ENCODE peak calls at places on chromosomes 7 and 10, in nine cellular contexts. F is adrenal gland; L is lower lobe of right lung; J is tibial artery; G is SJSA1; E is fibroblast of lung; D is neural progenitor cell; U is CD8-positive, alpha-beta memory T cell; N is neuronal stem cell. H is an unnamed sample.
A peak's percentile ranks its signal among the peaks of the same experiment; 100 is the strongest.

GRCh38 chr10:45063605-45064231 is 63.0 kb downstream of the ZNF22 start:
- DNase-seq in F (no peak), L (peak; percentile 58), J (no peak), G (no peak), E (no peak), D (no peak), U (no peak), N (no peak), H (peak; percentile 33)

GRCh38 chr10:113471241-113471996 is 81.4 kb upstream of the HABP2 start:
- DNase-seq in F (no peak), L (no peak), J (no peak), G (no peak), E (no peak), D (no peak), U (no peak), N (no peak), H (no peak)

GRCh38 chr7:101294039-101294831 is 27.4 kb downstream of the IFT22 start:
- DNase-seq in F (no peak), L (no peak), J (no peak), G (no peak), E (no peak), D (no peak), U (no peak), N (no peak), H (no peak)

GRCh38 chr10:105024184-105024583 is 383.1 kb downstream of the SORCS3 start:
- DNase-seq in F (no peak), L (no peak), J (no peak), G (no peak), E (no peak), D (peak; percentile 18), U (no peak), N (peak; percentile 2), H (no peak)

GRCh38 chr10:26799342-26799741 is 61.4 kb downstream of the ABI1 start:
- DNase-seq in F (no peak), L (no peak), J (no peak), G (no peak), E (no peak), D (no peak), U (no peak), N (no peak), H (no peak)

GRCh38 chr7:11243739-11244138 is 270.1 kb downstream of the PHF14 start:
- DNase-seq in F (no peak), L (no peak), J (no peak), G (no peak), E (no peak), D (no peak), U (no peak), N (no peak), H (no peak)

GRCh38 chr10:109889867-109890266 is 33.4 kb downstream of the XPNPEP1 start:
- DNase-seq in F (no peak), L (no peak), J (no peak), G (peak; percentile 51), E (peak; percentile 82), D (no peak), U (no peak), N (no peak), H (no peak)

GRCh38 chr10:81920213-81920829 is 45.3 kb downstream of the NRG3 start:
- DNase-seq in F (no peak), L (no peak), J (no peak), G (no peak), E (no peak), D (peak; percentile 48), U (no peak), N (no peak), H (no peak)

GRCh38 chr10:27413387-27413786 is 90.7 kb upstream of the RAB18 start:
- DNase-seq in F (no peak), L (no peak), J (no peak), G (no peak), E (no peak), D (no peak), U (no peak), N (no peak), H (peak; percentile 45)

GRCh38 chr7:116957874-116958273 is 4.6 kb downstream of the ST7 start:
- DNase-seq in F (no peak), L (no peak), J (no peak), G (no peak), E (no peak), D (no peak), U (no peak), N (no peak), H (no peak)
- H3K4me1 ChIP-seq in F (peaks cover 23% of the 10 kb centered on the region), L (peaks cover 27% of the 10 kb centered on the region), J (peaks cover 20% of the 10 kb centered on the region), G (peaks cover 8% of the 10 kb centered on the region), E (no peaks in the 10 kb centered on the region), D (peaks cover 8% of the 10 kb centered on the region), U (peaks cover 8% of the 10 kb centered on the region), N (no peaks in the 10 kb centered on the region), H (peaks cover 7% of the 10 kb centered on the region)

GRCh38 chr10:131689016-131689415 is 211.8 kb upstream of the PPP2R2D start:
- DNase-seq in F (no peak), L (no peak), J (no peak), G (no peak), E (no peak), D (peak; percentile 51), U (no peak), N (no peak), H (no peak)
- H3K9me3 ChIP-seq in F (no peaks in the 10 kb centered on the region), L (no peaks in the 10 kb centered on the region), J (no peaks in the 10 kb centered on the region), G (peaks cover 9% of the 10 kb centered on the region), E (no peaks in the 10 kb centered on the region), D (no peaks in the 10 kb centered on the region), U (no peaks in the 10 kb centered on the region), N (no peaks in the 10 kb centered on the region), H (no peaks in the 10 kb centered on the region)

GRCh38 chr10:5533098-5533731 is 8.5 kb downstream of the CALML3 start:
- DNase-seq in F (no peak), L (peak; percentile 28), J (peak; percentile 65), G (no peak), E (no peak), D (no peak), U (no peak), N (no peak), H (no peak)

GRCh38 chr10:5534051-5534821 is 9.5 kb downstream of the CALML3 start:
- DNase-seq in F (no peak), L (peak; percentile 40), J (peak; percentile 67), G (no peak), E (no peak), D (no peak), U (no peak), N (no peak), H (peak; percentile 74)

GRCh38 chr10:5536486-5536885 is 11.7 kb downstream of the CALML3 start:
- DNase-seq in F (no peak), L (no peak), J (peak; percentile 38), G (no peak), E (no peak), D (no peak), U (no peak), N (no peak), H (no peak)

GRCh38 chr10:5532618-5533097 is 7.9 kb downstream of the CALML3 start:
- DNase-seq in F (no peak), L (no peak), J (peak; percentile 53), G (no peak), E (no peak), D (no peak), U (no peak), N (no peak), H (no peak)

GRCh38 chr10:5534880-5535856 is 10.4 kb downstream of the CALML3 start:
- DNase-seq in F (no peak), L (no peak), J (peak; percentile 56), G (no peak), E (peak; percentile 95), D (no peak), U (no peak), N (no peak), H (no peak)
- H3K27ac ChIP-seq in F (no peak overlapping the region), L (peak overlapping the region; percentile 42), J (peak overlapping the region; percentile 78), G (no peak overlapping the region), E (no peak overlapping the region), D (no peak overlapping the region), U (no peak overlapping the region), N (no peak overlapping the region), H (no peak overlapping the region)

DNA sequence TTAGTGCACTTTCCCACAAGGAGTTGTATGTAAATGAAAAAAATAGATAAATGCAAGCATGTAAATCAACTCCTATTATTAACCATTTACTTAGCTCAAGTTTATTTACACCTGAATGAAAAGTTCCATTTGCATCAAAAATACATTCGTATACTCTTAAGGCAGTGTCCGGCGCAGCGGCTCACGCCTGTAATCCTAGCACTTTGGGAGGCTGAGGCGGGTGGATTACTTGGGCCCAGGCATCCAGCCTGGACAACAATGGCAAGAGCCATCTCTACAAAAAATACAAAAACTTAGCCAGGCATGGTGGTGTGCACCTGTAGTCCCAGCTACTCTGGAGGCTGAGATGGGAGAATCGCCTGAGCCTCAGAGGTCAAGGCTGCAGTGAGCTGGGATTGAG is 4.2 kb upstream of the IDI2 start:
- DNase-seq in F (no peak), L (no peak), J (no peak), G (no peak), E (no peak), D (no peak), U (no peak), N (no peak), H (no peak)
- H3K4me1 ChIP-seq in F (no peaks in the 10 kb centered on the region), L (no peaks in the 10 kb centered on the region), J (no peaks in the 10 kb centered on the region), G (no peaks in the 10 kb centered on the region), E (no peaks in the 10 kb centered on the region), D (no peaks in the 10 kb centered on the region), U (no peaks in the 10 kb centered on the region), N (no peaks in the 10 kb centered on the region), H (no peaks in the 10 kb centered on the region)

DNA sequence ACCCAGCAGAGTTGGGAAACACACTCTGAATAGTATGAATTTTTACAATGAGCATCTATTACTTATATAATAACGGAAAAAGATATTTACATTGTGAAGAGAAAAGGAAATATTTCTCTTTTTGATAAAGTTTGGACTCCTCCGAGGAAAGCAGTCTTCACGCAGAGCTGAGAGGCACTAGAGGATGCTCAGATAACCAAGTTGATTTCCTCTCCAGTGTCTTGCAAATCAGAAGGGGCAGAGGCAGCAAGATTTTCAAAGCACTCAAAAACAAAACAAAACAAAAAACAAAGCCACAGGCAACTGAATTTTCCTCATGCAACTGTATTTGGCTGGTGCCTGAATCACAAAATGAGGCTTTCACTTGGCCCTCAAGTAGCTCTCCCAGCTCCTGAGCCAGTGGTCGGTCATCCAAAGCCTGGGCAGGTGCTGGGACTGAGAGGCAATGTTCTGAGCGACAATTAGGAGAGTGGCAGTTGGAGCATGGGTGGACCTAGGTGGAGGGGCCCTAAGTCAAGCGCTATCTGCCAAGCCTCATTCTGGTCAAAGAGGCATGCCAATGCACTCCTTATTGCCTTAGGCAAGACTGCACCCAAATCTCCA is 10.3 kb upstream of the GATAD1 start:
- DNase-seq in F (no peak), L (no peak), J (no peak), G (no peak), E (no peak), D (no peak), U (no peak), N (no peak), H (no peak)
- H3K9me3 ChIP-seq in F (no peaks in the 10 kb centered on the region), L (no peaks in the 10 kb centered on the region), J (no peaks in the 10 kb centered on the region), G (no peaks in the 10 kb centered on the region), E (no peaks in the 10 kb centered on the region), D (no peaks in the 10 kb centered on the region), U (no peaks in the 10 kb centered on the region), N (no peaks in the 10 kb centered on the region), H (no peaks in the 10 kb centered on the region)